ENCODE peak calls at places on chromosomes 4 and X, in four cellular contexts. One of them, this sample, is unnamed.

GRCh38 chr4:41538017-41538733 is at the start of gene LIMCH1:
- DNase-seq in OCI-LY7: no peak
- DNase-seq in HCT116: no peak
- DNase-seq in GM23248: peak; percentile 59
- DNase-seq in this sample: no peak

GRCh38 chr4:172683016-172683415 is 485.6 kb upstream of the GALNT7 start:
- DNase-seq in OCI-LY7: no peak
- DNase-seq in HCT116: no peak
- DNase-seq in GM23248: peak; percentile 48
- DNase-seq in this sample: no peak

GRCh38 chrX:13064599-13065143 is 20.3 kb upstream of the FAM9C start:
- DNase-seq in GM23248: peak; percentile 66
- DNase-seq in HCT116: no peak
- DNase-seq in OCI-LY7: no peak
- DNase-seq in this sample: peak; percentile 24

GRCh38 chrX:150821971-150822370 is 76.5 kb downstream of the CD99L2 start:
- DNase-seq in OCI-LY7: no peak
- DNase-seq in GM23248: no peak
- DNase-seq in HCT116: no peak
- DNase-seq in this sample: no peak

GRCh38 chrX:14380044-14380443 is 149.3 kb upstream of the GLRA2 start:
- DNase-seq in GM23248: no peak
- DNase-seq in OCI-LY7: no peak
- DNase-seq in HCT116: no peak
- DNase-seq in this sample: no peak

GRCh38 chr4:186881521-186882220 is 158.0 kb upstream of the FAT1 start:
- DNase-seq in HCT116: peak; percentile 84
- DNase-seq in OCI-LY7: no peak
- DNase-seq in GM23248: peak; percentile 70
- DNase-seq in this sample: peak; percentile 21

GRCh38 chr4:41176357-41176756 is 38.0 kb downstream of the APBB2 start:
- DNase-seq in HCT116: no peak
- DNase-seq in OCI-LY7: no peak
- DNase-seq in GM23248: peak; percentile 73
- DNase-seq in this sample: no peak

GRCh38 chrX:38627683-38628082 is 66.3 kb downstream of the TSPAN7 start:
- DNase-seq in OCI-LY7: peak; percentile 31
- DNase-seq in GM23248: peak; percentile 2
- DNase-seq in HCT116: peak; percentile 22
- DNase-seq in this sample: peak; percentile 28

GRCh38 chrX:133838761-133839676 is 146.4 kb downstream of the GPC3 start:
- DNase-seq in HCT116: peak; percentile 3
- DNase-seq in GM23248: peak; percentile 28
- DNase-seq in OCI-LY7: peak; percentile 12
- DNase-seq in this sample: peak; percentile 56

GRCh38 chr4:162645381-162645780 is 481.6 kb upstream of the FSTL5 start:
- DNase-seq in OCI-LY7: no peak
- DNase-seq in HCT116: no peak
- DNase-seq in GM23248: no peak
- DNase-seq in this sample: peak; percentile 42

GRCh38 chr4:15682340-15682725 is 706 bp downstream of the FAM200B start:
- DNase-seq in HCT116: no peak
- DNase-seq in OCI-LY7: no peak
- DNase-seq in GM23248: peak; percentile 45
- DNase-seq in this sample: no peak

GRCh38 chr4:37948542-37948941 is 11.7 kb upstream of the PTTG2 start:
- DNase-seq in HCT116: no peak
- DNase-seq in OCI-LY7: no peak
- DNase-seq in GM23248: no peak
- DNase-seq in this sample: no peak

GRCh38 chr4:150310159-150310895 is 232.1 kb downstream of the DCLK2 start:
- DNase-seq in GM23248: peak; percentile 54
- DNase-seq in HCT116: no peak
- DNase-seq in OCI-LY7: no peak
- DNase-seq in this sample: no peak

GRCh38 chr4:15159477-15160019 is 157.3 kb downstream of the CPEB2 start:
- DNase-seq in GM23248: no peak
- DNase-seq in OCI-LY7: no peak
- DNase-seq in HCT116: no peak
- DNase-seq in this sample: no peak

DNA sequence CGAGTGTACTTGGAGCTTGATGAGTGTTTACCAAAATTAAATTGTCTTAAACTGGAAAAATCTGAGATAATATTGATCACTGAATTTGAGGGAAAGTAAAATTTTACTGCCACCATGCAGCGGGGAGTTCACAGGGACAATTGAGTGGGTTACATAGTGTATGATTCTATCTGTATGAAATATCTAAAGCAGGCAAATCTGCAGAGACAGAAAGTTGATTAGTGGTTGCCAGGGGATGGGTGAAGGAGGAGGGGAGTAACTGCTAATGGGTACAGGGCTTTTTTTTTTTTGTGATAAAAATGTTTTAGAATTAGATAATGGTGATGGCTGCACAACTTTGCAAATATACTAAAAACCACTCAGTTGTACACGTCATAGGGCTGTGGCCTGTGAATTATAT is 35.4 kb upstream of the PDLIM3 start:
- DNase-seq in GM23248: no peak
- DNase-seq in HCT116: no peak
- DNase-seq in OCI-LY7: no peak
- DNase-seq in this sample: no peak
- H3K27ac ChIP-seq in GM23248: no peak overlapping the region
- H3K27ac ChIP-seq in HCT116: no peak overlapping the region
- H3K27ac ChIP-seq in OCI-LY7: no peak overlapping the region
- H3K27ac ChIP-seq in this sample: no peak overlapping the region

DNA sequence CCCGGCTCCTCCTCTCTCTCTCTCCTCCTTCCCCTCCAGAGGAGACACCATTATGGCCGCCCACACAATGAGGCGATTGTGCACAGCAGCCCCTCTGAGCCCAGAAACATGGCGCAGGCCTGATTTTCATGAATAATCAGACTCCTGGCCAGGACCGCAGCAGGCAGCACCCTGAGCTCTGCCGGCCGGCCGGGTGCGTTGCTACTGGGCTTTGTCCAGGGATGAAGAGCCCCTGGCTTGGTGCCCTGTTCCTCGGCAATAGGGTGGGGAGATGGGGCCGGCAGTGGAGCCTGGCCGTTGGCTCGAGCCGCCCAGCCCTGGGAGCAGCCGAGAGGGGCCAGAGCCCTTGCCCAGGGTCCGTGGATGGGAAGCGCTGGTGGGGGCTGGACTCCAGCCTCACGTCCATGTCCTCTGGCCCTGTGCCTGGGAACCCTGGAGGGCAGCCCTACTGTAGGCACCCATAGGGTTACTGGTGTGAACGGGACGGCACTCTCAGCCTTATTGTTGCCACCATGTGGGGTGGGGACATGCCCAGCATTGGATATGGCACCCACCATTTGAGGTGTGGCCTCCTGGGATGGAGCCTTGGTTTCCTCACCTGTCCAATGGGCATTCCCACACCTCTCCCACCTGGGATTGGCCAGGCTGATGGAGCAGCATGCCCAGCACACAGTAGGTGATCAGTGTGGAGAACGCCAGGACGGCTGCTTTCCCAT is 103.0 kb downstream of the SORCS2 start:
- DNase-seq in GM23248: peak; percentile 25
- DNase-seq in HCT116: no peak
- DNase-seq in OCI-LY7: no peak
- DNase-seq in this sample: no peak
- TF ChIP-seq EZH2phosphoT487 in GM23248: no peak
- TF ChIP-seq EZH2phosphoT487 in HCT116: no peak
- TF ChIP-seq EZH2phosphoT487 in OCI-LY7: no peak
- TF ChIP-seq EZH2phosphoT487 in this sample: no peak

GRCh38 chrX:20969565-20969964 is 404.7 kb upstream of the CNKSR2 start:
- DNase-seq in HCT116: no peak
- DNase-seq in GM23248: peak; percentile 35
- DNase-seq in OCI-LY7: no peak
- DNase-seq in this sample: no peak
- H3K4me2 ChIP-seq in HCT116: no peak overlapping the region
- H3K4me2 ChIP-seq in GM23248: no peak overlapping the region
- H3K4me2 ChIP-seq in OCI-LY7: no peak overlapping the region
- H3K4me2 ChIP-seq in this sample: no peak overlapping the region

GRCh38 chr4:112704322-112704721 is 67.4 kb downstream of the LARP7 start:
- DNase-seq in OCI-LY7: no peak
- DNase-seq in GM23248: no peak
- DNase-seq in HCT116: no peak
- DNase-seq in this sample: no peak
- H3K27ac ChIP-seq in OCI-LY7: no peak overlapping the region
- H3K27ac ChIP-seq in GM23248: no peak overlapping the region
- H3K27ac ChIP-seq in HCT116: no peak overlapping the region
- H3K27ac ChIP-seq in this sample: no peak overlapping the region

GRCh38 chr4:174538123-174538875 is 16.0 kb upstream of the HPGD start:
- DNase-seq in GM23248: no peak
- DNase-seq in HCT116: no peak
- DNase-seq in OCI-LY7: no peak
- DNase-seq in this sample: peak; percentile 6
- TF ChIP-seq EZH2phosphoT487 in GM23248: no peak
- TF ChIP-seq EZH2phosphoT487 in HCT116: no peak
- TF ChIP-seq EZH2phosphoT487 in OCI-LY7: no peak
- TF ChIP-seq EZH2phosphoT487 in this sample: no peak

GRCh38 chr4:3744901-3745300 is 21.3 kb upstream of the ADRA2C start:
- DNase-seq in GM23248: no peak
- DNase-seq in OCI-LY7: no peak
- DNase-seq in HCT116: no peak
- DNase-seq in this sample: no peak
- H3K4me2 ChIP-seq in GM23248: no peak overlapping the region
- H3K4me2 ChIP-seq in OCI-LY7: no peak overlapping the region
- H3K4me2 ChIP-seq in HCT116: peak overlapping the region; percentile 85
- H3K4me2 ChIP-seq in this sample: no peak overlapping the region